ENCODE peak calls at places on chromosomes 7 and 10, in ten cellular contexts. Z is tibial nerve, S is GM12878, R is A549, D is K562, N is HepG2, G is SK-N-SH, F is esophagus muscularis mucosa, Y is ovary, L is suprapubic skin. U is an unnamed sample. For H3K4me1, the result is how much of the 10 kb centered on the place peaks cover.

GRCh38 chr10:77603529-77603927 is 34.1 kb downstream of the KCNMA1 start:
- DNase-seq in Z (no peak), S (no peak), R (no peak), D (no peak), N (no peak), G (peak), F (no peak), Y (no peak), L (no peak), U (peak)

GRCh38 chr7:132380065-132380464 is 196.2 kb downstream of the PLXNA4 start:
- DNase-seq in Z (peak), S (no peak), R (no peak), D (no peak), N (peak), G (no peak), F (no peak), Y (peak), L (peak), U (no peak)

GRCh38 chr7:91066627-91067026 is 197.6 kb upstream of the FZD1 start:
- DNase-seq in Z (no peak), S (no peak), R (no peak), D (no peak), N (no peak), G (no peak), F (no peak), Y (no peak), L (no peak), U (no peak)

GRCh38 chr7:92851732-92852131 is 15.4 kb upstream of the CDK6 start:
- DNase-seq in Z (no peak), S (no peak), R (no peak), D (no peak), N (no peak), G (no peak), F (no peak), Y (no peak), L (no peak), U (no peak)

GRCh38 chr7:139095194-139095659 is 14.3 kb downstream of the ZC3HAV1 start:
- DNase-seq in Z (no peak), S (peak), R (no peak), D (peak), N (no peak), G (no peak), F (no peak), Y (no peak), L (no peak), U (no peak)

GRCh38 chr7:102432476-102433318 is 678 bp upstream of the ORAI2 start:
- DNase-seq in Z (no peak), S (no peak), R (no peak), D (no peak), N (no peak), G (no peak), F (no peak), Y (no peak), L (no peak), U (no peak)

GRCh38 chr7:13990319-13990983 is 985 bp upstream of the ETV1 start:
- DNase-seq in Z (peak), S (no peak), R (peak), D (peak), N (peak), G (peak), F (peak), Y (no peak), L (peak), U (peak)

GRCh38 chr7:97215556-97215955 is 98.1 kb downstream of the SDHAF3 start:
- DNase-seq in Z (no peak), S (no peak), R (no peak), D (peak), N (no peak), G (no peak), F (no peak), Y (no peak), L (no peak), U (no peak)

GRCh38 chr7:66847879-66848810 is 72.9 kb upstream of the TMEM248 start:
- DNase-seq in Z (no peak), S (no peak), R (peak), D (no peak), N (peak), G (no peak), F (no peak), Y (no peak), L (no peak), U (no peak)

GRCh38 chr10:17229016-17229716 is 1.1 kb downstream of the VIM start:
- DNase-seq in Z (peak), S (no peak), R (peak), D (peak), N (no peak), G (peak), F (peak), Y (peak), L (peak), U (peak)
- TF ChIP-seq CTCF in Z (no peak), S (no peak), R (peak), D (no peak), N (no peak), G (no peak), F (no peak), Y (no peak), L (no peak), U (no peak)

DNA sequence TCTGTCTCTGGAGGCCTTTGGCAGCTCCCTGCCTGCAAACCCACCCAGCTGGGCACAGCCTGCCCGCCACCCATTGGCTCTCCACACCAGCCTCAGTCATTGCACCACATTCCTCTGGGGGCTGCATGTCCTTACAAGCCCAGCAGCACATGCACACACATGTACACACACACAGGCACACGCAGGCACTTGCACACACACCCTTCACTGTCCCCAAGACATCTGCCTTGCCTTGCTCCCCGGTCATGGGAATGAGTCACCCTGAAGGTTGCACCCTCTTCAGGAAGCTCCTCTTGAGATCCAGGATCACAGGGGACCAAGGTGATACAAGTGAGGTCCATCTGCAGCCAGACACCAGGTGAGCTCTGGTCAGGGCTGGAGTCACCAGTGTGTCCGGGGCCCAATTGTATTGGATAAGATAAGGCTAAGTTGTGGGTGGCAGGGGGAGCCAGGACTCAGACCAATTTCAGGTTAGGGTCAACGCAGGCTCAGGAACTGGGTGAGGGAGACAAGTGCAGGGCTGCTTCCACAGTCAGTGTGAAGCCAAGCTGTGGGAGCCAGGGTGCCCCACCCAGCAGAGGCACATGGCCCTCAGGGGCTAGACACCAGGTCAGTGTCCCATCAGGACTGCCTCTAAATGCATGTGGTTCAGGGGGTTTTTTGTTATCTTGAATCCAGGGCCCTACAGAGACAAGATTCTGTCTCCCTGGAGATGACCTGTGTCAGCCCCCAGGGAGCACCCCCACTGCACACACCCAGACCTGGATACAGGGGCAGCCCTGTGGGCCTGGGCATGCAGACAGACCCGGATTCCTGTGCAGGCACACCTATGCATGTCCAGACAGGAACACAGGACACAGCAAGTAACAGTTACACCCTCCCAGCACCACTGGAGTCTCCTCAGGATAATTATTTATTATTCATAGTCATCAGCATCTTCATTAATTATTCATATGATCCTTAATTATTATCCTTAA is 33.8 kb downstream of the KCNH2 start:
- DNase-seq in Z (no peak), S (no peak), R (no peak), D (no peak), N (no peak), G (no peak), F (no peak), Y (no peak), L (no peak), U (no peak)
- TF ChIP-seq EP300 in Z (no peak), S (no peak), R (no peak), D (no peak), N (no peak), G (no peak), F (no peak), Y (no peak), L (no peak), U (no peak)

DNA sequence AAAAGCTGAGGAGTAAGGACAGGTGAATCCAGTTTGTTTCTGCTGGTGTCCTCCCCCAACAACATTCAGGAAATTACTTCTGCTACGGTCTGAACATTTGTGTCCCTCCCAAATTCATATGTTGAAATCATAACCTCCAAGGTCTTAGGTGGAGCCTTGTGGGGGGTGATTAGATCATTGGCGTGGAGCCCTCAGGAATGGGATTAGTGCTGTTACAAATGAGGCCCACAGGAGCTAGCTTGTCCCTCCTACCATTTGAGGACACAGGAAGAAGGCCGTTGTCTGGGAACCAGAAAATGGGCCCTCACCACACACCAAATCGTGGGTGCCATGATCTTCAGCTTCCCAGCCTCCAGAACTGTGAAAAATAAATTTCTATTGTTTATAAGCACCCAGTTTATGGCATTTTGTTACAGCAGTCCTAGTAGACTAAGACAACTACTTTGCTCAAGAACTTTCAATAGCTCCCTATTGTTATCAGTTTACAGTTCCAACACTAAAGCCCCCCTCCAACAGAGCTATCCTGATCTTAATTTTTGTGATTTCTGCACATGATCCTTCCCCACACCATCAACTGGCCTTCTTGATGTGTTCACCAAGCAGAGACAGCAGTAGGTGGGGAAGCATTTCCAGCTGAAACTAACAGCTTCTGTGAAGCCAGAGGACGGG is 2.1 kb upstream of the LRMDA start:
- DNase-seq in Z (no peak), S (no peak), R (no peak), D (no peak), N (no peak), G (no peak), F (no peak), Y (no peak), L (no peak), U (no peak)
- H3K4me1 ChIP-seq in Z (under half), S (under half), R (half or more), D (under half), N (half or more), G (under half), F (half or more), Y (under half), L (half or more), U (half or more)

GRCh38 chr10:47021850-47022249 is 110.6 kb downstream of the PTPN20 start:
- DNase-seq in Z (peak), S (no peak), R (peak), D (no peak), N (no peak), G (no peak), F (no peak), Y (no peak), L (no peak), U (no peak)
- TF ChIP-seq CTCF in Z (no peak), S (no peak), R (no peak), D (peak), N (no peak), G (no peak), F (no peak), Y (no peak), L (no peak), U (no peak)

GRCh38 chr7:48438196-48438595 is 266.9 kb downstream of the ABCA13 start:
- DNase-seq in Z (no peak), S (no peak), R (no peak), D (no peak), N (no peak), G (no peak), F (no peak), Y (no peak), L (no peak), U (no peak)
- TF ChIP-seq EP300 in Z (no peak), S (no peak), R (no peak), D (no peak), N (no peak), G (no peak), F (no peak), Y (no peak), L (no peak), U (no peak)

GRCh38 chr7:30310674-30311362 is 26.4 kb downstream of the ZNRF2 start:
- DNase-seq in Z (no peak), S (no peak), R (no peak), D (no peak), N (no peak), G (no peak), F (no peak), Y (no peak), L (no peak), U (no peak)
- H3K4me1 ChIP-seq in Z (under half), S (under half), R (under half), D (under half), N (under half), G (under half), F (under half), Y (under half), L (under half), U (half or more)

DNA sequence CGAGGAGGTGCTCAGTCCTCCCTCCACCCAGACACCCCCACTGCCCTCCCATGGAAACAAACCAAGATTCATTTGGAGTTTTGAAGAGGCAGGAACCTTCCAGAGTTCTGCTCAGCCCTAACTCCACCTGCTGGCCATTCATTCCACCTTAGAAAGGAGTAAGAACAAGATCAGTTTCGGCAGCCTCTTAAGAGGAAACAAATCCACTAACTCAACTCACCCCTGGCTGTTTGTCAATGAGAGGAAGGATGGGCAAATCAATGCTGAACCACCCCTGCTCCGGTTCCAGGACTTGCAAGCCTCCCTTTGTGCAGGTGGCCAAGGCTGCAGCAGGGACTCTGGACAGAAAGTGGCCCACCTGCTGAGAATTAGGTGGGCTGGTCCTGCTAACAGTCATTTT is 26.2 kb downstream of the CCDC3 start:
- DNase-seq in Z (no peak), S (no peak), R (peak), D (peak), N (no peak), G (no peak), F (no peak), Y (no peak), L (no peak), U (no peak)
- TF ChIP-seq CTCF in Z (no peak), S (peak), R (peak), D (peak), N (peak), G (no peak), F (no peak), Y (no peak), L (no peak), U (no peak)

GRCh38 chr7:48091506-48092433 is 2.7 kb downstream of the UPP1 start:
- DNase-seq in Z (no peak), S (no peak), R (no peak), D (no peak), N (no peak), G (no peak), F (peak), Y (no peak), L (no peak), U (no peak)

GRCh38 chr7:48090095-48090805 is 1.2 kb downstream of the UPP1 start:
- DNase-seq in Z (no peak), S (no peak), R (no peak), D (no peak), N (no peak), G (no peak), F (peak), Y (no peak), L (no peak), U (no peak)

GRCh38 chr7:48087349-48087748 is 1.7 kb upstream of the UPP1 start:
- DNase-seq in Z (no peak), S (peak), R (no peak), D (no peak), N (no peak), G (no peak), F (peak), Y (no peak), L (no peak), U (no peak)

GRCh38 chr7:48088559-48089414 is at the start of gene UPP1:
- DNase-seq in Z (peak), S (peak), R (peak), D (peak), N (peak), G (peak), F (peak), Y (peak), L (peak), U (peak)

GRCh38 chr7:48089415-48089975 is 430 bp downstream of the UPP1 start:
- DNase-seq in Z (no peak), S (no peak), R (no peak), D (no peak), N (no peak), G (peak), F (no peak), Y (no peak), L (peak), U (peak)
- TF ChIP-seq EP300 in Z (no peak), S (no peak), R (no peak), D (no peak), N (no peak), G (no peak), F (no peak), Y (no peak), L (no peak), U (no peak)

U was measured in stomach.